ENCODE peak calls at places on chromosomes 16 and 17, in six cellular contexts. J is tibial nerve, L is transverse colon, H is lung, B is AG10803, K is cardiac muscle cell. W is an unnamed sample.
A peak's percentile ranks its signal among the peaks of the same experiment; 100 is the strongest.

GRCh38 chr17:33511670-33512069 is 218.6 kb upstream of the ASIC2 start:
- DNase-seq in J (no peak), L (no peak), H (no peak), B (no peak), K (no peak), W (no peak)

GRCh38 chr16:80174416-80174815 is 366.4 kb upstream of the DYNLRB2 start:
- DNase-seq in J (no peak), L (no peak), H (no peak), B (peak; percentile 95), K (no peak), W (peak; percentile 79)

GRCh38 chr16:4656695-4657686 is 32.4 kb downstream of the MGRN1 start:
- DNase-seq in J (no peak), L (no peak), H (no peak), B (no peak), K (no peak), W (no peak)

GRCh38 chr17:673200-673681 is 41.4 kb downstream of the VPS53 start:
- DNase-seq in J (no peak), L (no peak), H (no peak), B (no peak), K (peak; percentile 42), W (peak; percentile 51)

GRCh38 chr16:88005148-88005547 is 53.9 kb downstream of the BANP start:
- DNase-seq in J (no peak), L (no peak), H (no peak), B (no peak), K (peak; percentile 27), W (no peak)

GRCh38 chr16:57091200-57091989 is 988 bp upstream of the CPNE2 start:
- DNase-seq in J (peak; percentile 48), L (peak; percentile 50), H (peak; percentile 52), B (no peak), K (peak; percentile 54), W (peak; percentile 50)

GRCh38 chr17:73354423-73355284 is 42.9 kb upstream of the CDC42EP4 start:
- DNase-seq in J (no peak), L (no peak), H (no peak), B (no peak), K (no peak), W (no peak)

GRCh38 chr17:41325126-41325525 is 9.6 kb upstream of the KRTAP17-1 start:
- DNase-seq in J (no peak), L (no peak), H (no peak), B (no peak), K (no peak), W (no peak)

GRCh38 chr17:77479817-77480508 is 339.2 kb downstream of the SEC14L1 start:
- DNase-seq in J (no peak), L (no peak), H (no peak), B (no peak), K (no peak), W (no peak)
- TF ChIP-seq CTCF in J (no peak), L (no peak), H (no peak), B (no peak), K (no peak), W (peak; percentile 9)

GRCh38 chr16:53053967-53054669 is 673 bp upstream of the CHD9 start:
- DNase-seq in J (no peak), L (peak; percentile 52), H (peak; percentile 41), B (no peak), K (no peak), W (peak; percentile 25)
- H3K4me3 ChIP-seq in J (peak overlapping the region; percentile 77), L (peak overlapping the region; percentile 62), H (peak overlapping the region; percentile 59), B (peak overlapping the region; percentile 80), K (peak overlapping the region; percentile 50), W (peak overlapping the region; percentile 58)

DNA sequence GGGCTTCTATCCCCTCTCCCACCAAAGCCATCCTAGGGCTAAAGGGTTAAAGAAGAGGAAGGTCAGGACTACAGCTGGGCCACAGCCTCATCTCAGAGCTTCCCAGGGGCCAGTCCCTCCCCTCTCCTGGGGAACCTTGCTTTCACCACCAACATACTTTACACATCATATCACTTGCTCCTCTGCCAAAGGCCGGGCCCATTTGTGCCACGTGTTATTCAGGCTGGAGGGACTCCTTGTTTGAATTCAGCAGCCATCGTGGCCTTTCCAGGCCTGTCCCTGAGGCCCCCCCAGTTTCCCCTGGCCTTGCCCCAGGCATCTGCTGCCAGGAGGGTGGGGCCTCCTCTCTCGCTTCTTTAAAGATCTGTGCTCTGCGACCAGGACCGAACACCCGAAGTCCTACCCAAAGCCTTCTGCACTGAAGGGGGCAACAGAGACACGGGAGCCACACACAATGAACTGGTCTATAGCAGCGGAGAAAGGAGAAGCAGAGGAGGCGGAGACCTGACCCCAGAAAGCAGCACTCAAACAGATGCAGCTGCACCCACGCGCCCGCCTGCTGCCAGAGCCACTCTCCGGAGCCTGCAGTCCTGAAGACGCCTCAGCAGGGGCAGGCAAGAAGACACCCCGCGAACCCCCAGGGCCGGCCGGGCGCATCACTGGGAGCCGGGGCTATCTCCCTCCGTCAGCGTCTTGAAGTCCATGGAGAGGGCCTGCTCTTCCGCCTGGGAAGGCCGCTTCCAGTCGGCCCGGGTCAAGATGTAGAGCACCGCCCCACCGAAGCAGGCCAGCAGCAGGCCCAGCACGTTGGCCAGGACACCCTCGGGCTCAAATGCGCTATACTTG is 12.1 kb downstream of the CYB561 start:
- DNase-seq in J (peak; percentile 92), L (peak; percentile 49), H (peak; percentile 52), B (peak; percentile 98), K (no peak), W (peak; percentile 94)
- TF ChIP-seq CTCF in J (no peak), L (no peak), H (no peak), B (peak; percentile 23), K (no peak), W (peak; percentile 5)

GRCh38 chr16:67163164-67163902 is 1.2 kb upstream of the HSF4 start:
- DNase-seq in J (peak; percentile 16), L (no peak), H (no peak), B (peak; percentile 39), K (peak; percentile 58), W (peak; percentile 36)

GRCh38 chr16:67163903-67164558 is 514 bp upstream of the HSF4 start:
- DNase-seq in J (no peak), L (no peak), H (no peak), B (no peak), K (no peak), W (no peak)

GRCh38 chr16:67161595-67162058 is 1.9 kb downstream of the FBXL8 start:
- DNase-seq in J (no peak), L (no peak), H (no peak), B (no peak), K (no peak), W (no peak)

GRCh38 chr16:67164599-67165061 is at the start of gene HSF4:
- DNase-seq in J (peak; percentile 31), L (peak; percentile 79), H (peak; percentile 61), B (no peak), K (peak; percentile 38), W (no peak)

DNA sequence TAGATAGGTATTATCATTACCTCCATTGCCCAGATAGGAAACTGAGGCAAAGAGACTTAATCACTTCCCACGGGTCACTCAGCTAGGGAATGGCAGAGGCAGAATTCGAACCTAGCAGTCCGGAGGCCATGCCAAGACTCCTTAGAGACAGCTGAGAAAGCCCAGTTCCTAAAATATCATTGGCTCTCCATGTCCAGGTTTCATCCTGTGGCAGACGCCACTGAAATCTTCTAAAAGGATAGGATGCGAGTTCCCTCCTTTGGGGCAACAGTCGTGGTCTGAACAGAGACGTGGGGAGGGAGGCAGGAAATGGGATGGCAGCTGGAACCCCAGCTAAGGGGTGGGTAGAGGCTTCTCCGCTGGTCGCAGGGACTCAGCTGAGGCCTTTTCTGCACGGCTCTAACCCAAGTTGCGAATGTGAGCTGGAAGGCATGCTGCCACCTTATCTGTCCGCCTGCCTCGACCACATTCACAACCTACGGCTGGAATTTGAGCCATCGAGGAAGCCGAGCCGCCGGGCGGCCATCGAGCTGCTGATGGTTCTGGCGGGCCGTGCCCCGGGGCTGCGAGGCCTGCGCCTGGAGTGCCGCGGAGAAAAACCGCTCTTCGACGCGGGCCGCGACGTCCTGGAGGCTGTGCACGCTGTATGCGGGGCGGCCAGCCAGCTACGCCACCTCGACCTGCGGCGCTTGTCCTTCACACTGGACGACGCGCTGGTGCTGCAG is 1.9 kb upstream of the HSF4 start:
- DNase-seq in J (no peak), L (no peak), H (no peak), B (no peak), K (no peak), W (no peak)
- H3K4me3 ChIP-seq in J (no peak overlapping the region), L (peak overlapping the region; percentile 38), H (no peak overlapping the region), B (no peak overlapping the region), K (peak overlapping the region; percentile 33), W (no peak overlapping the region)

DNA sequence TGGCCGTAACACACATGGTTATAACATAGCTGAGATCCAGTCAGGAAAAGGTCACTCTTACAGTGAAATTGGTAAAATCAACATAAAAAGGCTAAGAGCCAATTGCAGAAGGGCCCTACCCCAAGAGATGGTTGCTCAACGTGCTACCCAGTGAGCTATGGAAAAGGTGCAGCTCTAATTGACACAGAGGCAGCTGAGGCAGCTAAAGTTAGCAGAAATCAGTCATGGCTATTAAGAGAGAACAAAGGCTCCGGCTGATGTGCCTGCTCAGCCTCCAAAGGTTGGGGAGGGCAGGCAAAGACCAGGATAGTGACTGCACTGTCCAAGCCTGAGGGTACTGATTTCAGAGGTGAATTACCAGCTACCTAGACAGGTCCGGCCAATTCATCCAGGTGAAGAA is 76.5 kb upstream of the ATP2A3 start:
- DNase-seq in J (no peak), L (no peak), H (no peak), B (no peak), K (no peak), W (no peak)
- TF ChIP-seq CTCF in J (no peak), L (no peak), H (no peak), B (no peak), K (no peak), W (no peak)